ENCODE peak calls at places on chromosomes 13 and 19, in six cellular contexts. F is heart left ventricle; W is body of pancreas; S is iPS DF 6.9; K is CD4-positive, CD25-positive, alpha-beta regulatory T cell; C is heart right ventricle. H is an unnamed sample.

GRCh38 chr13:56736966-56737365 is 403.8 kb upstream of the PRR20A start:
- DNase-seq in F (no peak), W (no peak), S (no peak), K (no peak), C (no peak), H (no peak)

GRCh38 chr13:114260818-114261217 is 20.6 kb upstream of the UPF3A start:
- DNase-seq in F (no peak), W (no peak), S (no peak), K (no peak), C (no peak), H (no peak)

GRCh38 chr19:4077800-4078683 is 11.3 kb upstream of the ZBTB7A start:
- DNase-seq in F (peak), W (peak), S (no peak), K (peak), C (peak), H (no peak)

GRCh38 chr13:111006508-111007031 is 91.7 kb upstream of the ANKRD10 start:
- DNase-seq in F (peak), W (peak), S (no peak), K (no peak), C (peak), H (no peak)

GRCh38 chr13:75963318-75963717 is 327.2 kb downstream of the LMO7 start:
- DNase-seq in F (no peak), W (no peak), S (peak), K (no peak), C (no peak), H (no peak)

GRCh38 chr13:31867709-31868108 is 128.4 kb downstream of the RXFP2 start:
- DNase-seq in F (no peak), W (no peak), S (no peak), K (no peak), C (no peak), H (no peak)

GRCh38 chr13:25761041-25761440 is 290.8 kb downstream of the SHISA2 start:
- DNase-seq in F (no peak), W (no peak), S (no peak), K (no peak), C (no peak), H (no peak)

GRCh38 chr13:73367886-73368285 is 309.1 kb downstream of the KLF5 start:
- DNase-seq in F (no peak), W (no peak), S (no peak), K (no peak), C (no peak), H (no peak)

GRCh38 chr13:86572115-86572514 is 772.9 kb upstream of the SLITRK6 start:
- DNase-seq in F (no peak), W (no peak), S (no peak), K (no peak), C (no peak), H (no peak)

GRCh38 chr19:782195-783043 is 14.8 kb upstream of the PTBP1 start:
- DNase-seq in F (no peak), W (peak), S (no peak), K (no peak), C (no peak), H (no peak)

GRCh38 chr19:4016486-4016885 is 8.9 kb downstream of the PIAS4 start:
- DNase-seq in F (no peak), W (no peak), S (no peak), K (no peak), C (no peak), H (no peak)

GRCh38 chr19:2246801-2247361 is 2.2 kb upstream of the AMH start:
- DNase-seq in F (peak), W (peak), S (no peak), K (no peak), C (peak), H (no peak)

GRCh38 chr19:3483226-3483628 is at the start of gene SMIM44:
- DNase-seq in F (no peak), W (no peak), S (no peak), K (no peak), C (no peak), H (no peak)

GRCh38 chr19:41758846-41759245 is 3.5 kb downstream of the CEACAM6 start:
- DNase-seq in F (no peak), W (no peak), S (no peak), K (no peak), C (no peak), H (no peak)

GRCh38 chr13:66162470-66162869 is 1067.7 kb downstream of the PCDH9 start:
- DNase-seq in F (no peak), W (no peak), S (no peak), K (no peak), C (no peak), H (no peak)

GRCh38 chr13:31887311-31887710 is 144.3 kb upstream of the FRY start:
- DNase-seq in F (no peak), W (no peak), S (no peak), K (no peak), C (no peak), H (no peak)

GRCh38 chr19:50975766-50976165 is 6.4 kb upstream of the KLK6 start:
- DNase-seq in F (no peak), W (no peak), S (peak), K (no peak), C (no peak), H (no peak)

GRCh38 chr13:94858856-94859811 is 146.8 kb upstream of the SOX21 start:
- DNase-seq in F (peak), W (peak), S (no peak), K (no peak), C (peak), H (no peak)

GRCh38 chr13:46389985-46390384 is 2.9 kb upstream of the RUBCNL start:
- DNase-seq in F (peak), W (peak), S (no peak), K (peak), C (no peak), H (no peak)

GRCh38 chr19:33815410-33816340 is 19.0 kb downstream of the KCTD15 start:
- DNase-seq in F (no peak), W (no peak), S (no peak), K (no peak), C (no peak), H (no peak)

GRCh38 chr13:70960841-70961443 is 852.7 kb upstream of the KLHL1 start:
- DNase-seq in F (no peak), W (no peak), S (no peak), K (no peak), C (no peak), H (no peak)

GRCh38 chr13:46961719-46962118 is 64.9 kb upstream of the HTR2A start:
- DNase-seq in F (no peak), W (no peak), S (no peak), K (no peak), C (no peak), H (peak)

GRCh38 chr19:54431255-54431838 is 16.1 kb downstream of the TTYH1 start:
- DNase-seq in F (no peak), W (peak), S (no peak), K (no peak), C (no peak), H (peak)

GRCh38 chr19:38015771-38016170 is 108.8 kb downstream of the SIPA1L3 start:
- DNase-seq in F (no peak), W (no peak), S (no peak), K (no peak), C (no peak), H (no peak)

GRCh38 chr19:55646889-55647731 is 902 bp upstream of the CCDC106 start:
- DNase-seq in F (no peak), W (no peak), S (no peak), K (no peak), C (no peak), H (no peak)

GRCh38 chr13:36131215-36131930 is at the start of gene DCLK1:
- DNase-seq in F (peak), W (peak), S (no peak), K (no peak), C (peak), H (no peak)

GRCh38 chr19:10899171-10899653 is 27.9 kb downstream of the CARM1 start:
- DNase-seq in F (peak), W (peak), S (no peak), K (no peak), C (peak), H (no peak)

GRCh38 chr19:48290341-48290922 is 20.6 kb downstream of the ZNF114 start:
- DNase-seq in F (no peak), W (no peak), S (peak), K (no peak), C (no peak), H (no peak)

GRCh38 chr19:3275583-3276340 is 51.3 kb downstream of the CELF5 start:
- DNase-seq in F (peak), W (peak), S (peak), K (peak), C (peak), H (no peak)

GRCh38 chr19:3867971-3868769 is 668 bp downstream of the ZFR2 start:
- DNase-seq in F (no peak), W (no peak), S (no peak), K (no peak), C (no peak), H (no peak)

GRCh38 chr13:43354147-43354945 is 331.0 kb downstream of the DNAJC15 start:
- DNase-seq in F (no peak), W (no peak), S (no peak), K (no peak), C (no peak), H (no peak)

GRCh38 chr13:112616586-112617381 is 28.8 kb upstream of the TUBGCP3 start:
- DNase-seq in F (no peak), W (peak), S (peak), K (no peak), C (no peak), H (no peak)

GRCh38 chr19:12913871-12914690 is 5.0 kb downstream of the SYCE2 start:
- DNase-seq in F (no peak), W (no peak), S (no peak), K (peak), C (no peak), H (no peak)

GRCh38 chr19:35868172-35868822 is at the start of gene APLP1:
- DNase-seq in F (peak), W (peak), S (no peak), K (no peak), C (peak), H (no peak)

GRCh38 chr13:23776698-23777570 is 112.3 kb downstream of the MIPEP start:
- DNase-seq in F (no peak), W (no peak), S (no peak), K (no peak), C (no peak), H (no peak)

GRCh38 chr19:991174-991931 is 7.2 kb downstream of the WDR18 start:
- DNase-seq in F (no peak), W (no peak), S (no peak), K (peak), C (no peak), H (no peak)

GRCh38 chr19:55432355-55432959 is 10.6 kb downstream of the SHISA7 start:
- DNase-seq in F (no peak), W (no peak), S (no peak), K (no peak), C (no peak), H (no peak)

DNA sequence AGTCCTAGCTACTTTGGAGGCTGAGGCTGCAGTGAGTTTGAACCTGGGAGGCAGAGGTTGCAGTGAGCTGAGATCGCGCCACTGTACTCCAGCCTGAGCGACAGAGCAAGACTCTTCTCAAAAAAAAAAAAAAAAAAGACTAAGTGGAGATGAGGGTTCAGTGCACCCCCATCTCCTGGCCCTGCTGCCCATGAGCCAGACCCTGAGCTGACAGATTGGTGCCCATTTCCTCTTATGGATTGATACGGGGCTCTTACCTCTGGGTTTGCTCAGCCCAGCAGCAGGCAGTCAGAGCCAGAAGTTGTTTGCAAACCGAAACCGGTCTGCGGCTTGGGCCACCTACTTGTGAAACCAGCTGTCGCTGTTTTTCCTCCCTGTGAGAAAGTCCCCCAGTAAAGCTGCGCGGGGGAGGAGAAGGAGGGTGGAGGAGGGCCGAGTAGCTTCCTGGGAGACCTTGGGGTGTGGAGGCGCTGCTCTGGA is 36.9 kb downstream of the ARRDC2 start:
- DNase-seq in F (peak), W (peak), S (no peak), K (peak), C (peak), H (no peak)
- H3K27ac ChIP-seq in F (peak), W (peak), S (no peak), K (peak), C (peak), H (no peak)

GRCh38 chr19:49687566-49688316 is 1.7 kb upstream of the ADM5 start:
- DNase-seq in F (no peak), W (no peak), S (no peak), K (no peak), C (no peak), H (no peak)
- H3K27ac ChIP-seq in F (peak), W (no peak), S (no peak), K (no peak), C (peak), H (no peak)

DNA sequence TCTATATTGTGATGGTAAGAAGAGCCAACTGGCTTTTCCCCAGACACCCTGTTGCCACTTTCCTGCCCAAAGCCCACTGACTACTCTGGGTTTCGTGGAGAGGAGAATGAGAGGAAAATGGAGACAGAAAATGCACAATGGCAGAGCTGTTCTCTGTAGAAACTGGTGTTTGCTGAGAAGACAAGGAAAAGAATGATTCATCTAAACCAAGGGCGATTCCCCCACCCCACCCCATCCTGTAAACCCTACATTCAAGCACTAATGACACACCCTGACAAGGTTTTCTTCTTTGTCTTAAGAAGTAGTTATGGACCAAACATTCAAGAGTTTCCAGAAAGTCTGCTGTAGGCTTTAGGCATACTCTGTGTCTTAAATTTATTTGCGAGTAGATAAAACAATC is 68.8 kb downstream of the DOCK9 start:
- DNase-seq in F (no peak), W (no peak), S (no peak), K (no peak), C (no peak), H (peak)
- H3K27ac ChIP-seq in F (peak), W (no peak), S (no peak), K (no peak), C (peak), H (peak)

GRCh38 chr13:96728463-96728862 is 265.8 kb downstream of the OXGR1 start:
- DNase-seq in F (no peak), W (no peak), S (no peak), K (no peak), C (no peak), H (no peak)
- H3K27ac ChIP-seq in F (no peak), W (no peak), S (no peak), K (no peak), C (no peak), H (no peak)

DNA sequence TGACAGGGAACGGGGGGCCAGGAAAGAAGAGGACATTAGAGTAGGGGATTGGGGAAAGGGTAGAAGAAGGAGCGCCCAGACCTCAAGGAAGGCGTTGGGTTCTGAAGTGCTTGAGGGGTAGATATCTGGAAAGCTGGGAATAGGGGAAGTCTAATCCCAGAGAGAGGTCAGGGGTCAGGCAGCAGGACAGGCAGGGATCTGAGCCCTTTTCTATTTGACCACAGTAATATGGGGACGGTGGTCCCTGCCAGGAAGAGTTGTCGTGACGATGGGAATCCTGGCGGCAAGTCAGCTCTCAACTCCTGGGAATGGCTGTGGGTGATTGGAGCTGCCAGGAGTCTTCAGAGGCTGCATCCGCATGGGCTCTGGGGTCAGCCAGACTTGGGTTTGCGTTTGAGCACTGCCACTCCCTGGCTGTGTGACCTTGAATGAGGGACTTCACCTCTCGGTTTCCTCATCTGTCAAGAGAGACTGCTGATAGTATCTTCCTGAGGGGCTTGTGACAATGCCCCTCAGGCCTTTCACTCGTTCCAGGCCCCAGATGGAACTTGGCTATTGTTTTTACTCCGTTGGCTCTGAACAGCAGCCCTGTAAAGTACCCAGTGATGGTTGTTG is 1.3 kb downstream of the AP2A1 start:
- DNase-seq in F (no peak), W (no peak), S (no peak), K (no peak), C (no peak), H (no peak)
- H3K27ac ChIP-seq in F (peak), W (no peak), S (no peak), K (no peak), C (peak), H (no peak)

GRCh38 chr13:106515635-106516254 is 19.7 kb downstream of the EFNB2 start:
- DNase-seq in F (no peak), W (no peak), S (no peak), K (no peak), C (no peak), H (no peak)
- H3K27ac ChIP-seq in F (no peak), W (no peak), S (no peak), K (no peak), C (no peak), H (no peak)

DNA sequence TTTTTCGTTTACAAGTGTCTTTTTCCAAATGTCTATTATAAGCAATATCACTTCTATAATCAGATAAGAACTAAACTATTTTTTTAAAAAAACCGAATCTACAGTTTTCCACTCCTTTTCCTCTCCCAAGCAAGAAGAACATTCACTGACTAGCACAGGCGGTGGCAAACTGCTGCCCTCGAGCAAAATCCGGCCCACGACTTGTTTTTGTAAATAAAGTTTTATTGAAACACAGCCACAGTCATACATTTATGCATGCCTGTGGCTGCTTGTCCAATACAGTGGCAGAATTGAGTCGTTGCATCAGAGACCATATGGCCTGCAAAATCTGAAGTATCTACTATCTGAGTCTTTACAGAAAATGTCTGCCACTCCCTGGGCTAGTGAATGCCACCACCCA is 27.4 kb downstream of the INSR start:
- DNase-seq in F (no peak), W (no peak), S (no peak), K (no peak), C (no peak), H (no peak)
- H3K27ac ChIP-seq in F (no peak), W (peak), S (no peak), K (no peak), C (no peak), H (no peak)

DNA sequence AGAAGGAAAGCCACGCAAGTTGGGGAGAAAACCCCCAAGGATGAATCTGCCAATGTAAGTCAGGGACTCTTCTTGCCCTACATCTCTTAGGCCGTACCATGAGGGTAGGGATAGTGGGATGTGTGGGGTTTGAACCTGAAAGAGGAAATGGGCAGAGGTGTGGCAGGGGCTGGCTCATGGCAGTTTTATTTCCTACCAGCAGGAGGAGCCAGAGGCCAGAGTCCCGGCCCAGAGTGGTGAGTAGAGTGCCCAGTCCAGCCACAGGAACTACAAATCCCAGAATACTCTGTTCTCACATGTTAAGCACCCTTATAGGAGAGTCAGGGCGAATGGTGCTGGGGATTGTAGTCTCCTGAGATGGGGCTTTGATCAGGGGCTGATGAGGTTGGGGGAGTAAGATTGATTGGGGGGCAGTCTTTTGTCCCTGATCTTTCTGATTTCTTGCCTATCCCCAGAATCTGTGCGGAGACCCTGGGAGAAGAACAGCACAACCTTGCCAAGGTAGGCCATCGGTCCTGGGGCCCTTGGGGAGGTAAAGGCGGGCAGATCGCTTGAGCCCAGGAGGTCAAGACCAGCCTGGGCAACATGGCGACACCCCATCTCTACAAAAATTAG is 16.5 kb downstream of the VASP start:
- DNase-seq in F (peak), W (peak), S (peak), K (peak), C (peak), H (no peak)
- H3K27ac ChIP-seq in F (peak), W (peak), S (no peak), K (peak), C (peak), H (peak)

GRCh38 chr13:30078059-30078458 is 227.6 kb upstream of the UBL3 start:
- DNase-seq in F (no peak), W (no peak), S (no peak), K (no peak), C (no peak), H (no peak)

GRCh38 chr13:30077338-30077737 is 226.9 kb upstream of the UBL3 start:
- DNase-seq in F (no peak), W (no peak), S (no peak), K (no peak), C (no peak), H (no peak)

GRCh38 chr13:30079501-30079900 is 227.8 kb downstream of the KATNAL1 start:
- DNase-seq in F (no peak), W (no peak), S (no peak), K (no peak), C (no peak), H (no peak)

GRCh38 chr13:30082391-30082790 is 225.0 kb downstream of the KATNAL1 start:
- DNase-seq in F (no peak), W (no peak), S (no peak), K (no peak), C (no peak), H (no peak)

DNA sequence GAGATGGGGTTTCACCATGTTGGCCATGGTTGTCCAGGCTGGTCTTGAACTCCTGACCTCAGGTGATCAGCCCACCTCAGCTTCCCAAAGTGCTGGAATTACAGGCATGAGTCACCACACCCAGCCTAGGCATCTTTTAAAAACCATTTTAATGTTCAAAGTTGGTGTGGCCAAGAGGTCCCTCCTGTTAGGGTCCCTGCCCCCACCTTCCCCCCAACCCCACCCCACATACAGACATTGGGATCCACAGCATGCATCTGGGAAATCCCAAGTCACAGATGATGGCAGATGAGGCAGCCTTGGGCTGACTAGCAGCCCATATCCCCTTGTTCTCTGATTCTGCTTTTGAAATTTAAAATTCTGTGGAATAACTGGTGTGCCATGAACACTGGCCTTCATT is 226.0 kb downstream of the KATNAL1 start:
- DNase-seq in F (no peak), W (no peak), S (no peak), K (no peak), C (no peak), H (no peak)
- H3K27ac ChIP-seq in F (no peak), W (no peak), S (no peak), K (no peak), C (no peak), H (no peak)